ENCODE peak calls at places on chromosomes 4 and X, in six cellular contexts. One of them, this sample, is unnamed.
A peak's percentile ranks its signal among the peaks of the same experiment; 100 is the strongest.

GRCh38 chrX:135388841-135389240 is 32.9 kb upstream of the SMIM10L2A start:
- DNase-seq in H9: no peak
- DNase-seq in neuronal stem cell: no peak
- DNase-seq in H1: no peak
- DNase-seq in mesenchymal stem cell: no peak
- DNase-seq in IMR-90: no peak
- DNase-seq in this sample: no peak

GRCh38 chrX:135740683-135741149 is 27.3 kb downstream of the CT45A3 start:
- DNase-seq in H9: peak; percentile 39
- DNase-seq in neuronal stem cell: no peak
- DNase-seq in H1: peak; percentile 37
- DNase-seq in mesenchymal stem cell: no peak
- DNase-seq in IMR-90: no peak
- DNase-seq in this sample: peak; percentile 20

GRCh38 chr4:88599298-88599697 is 7.0 kb downstream of the HERC3 start:
- DNase-seq in H9: no peak
- DNase-seq in neuronal stem cell: no peak
- DNase-seq in H1: no peak
- DNase-seq in mesenchymal stem cell: peak; percentile 65
- DNase-seq in IMR-90: peak; percentile 74
- DNase-seq in this sample: no peak

GRCh38 chr4:8403173-8403753 is 37.3 kb downstream of the ACOX3 start:
- DNase-seq in H9: peak; percentile 77
- DNase-seq in neuronal stem cell: peak; percentile 66
- DNase-seq in H1: peak; percentile 93
- DNase-seq in mesenchymal stem cell: peak; percentile 78
- DNase-seq in IMR-90: peak; percentile 77
- DNase-seq in this sample: peak; percentile 89

GRCh38 chrX:63754141-63754859 is 30.7 kb downstream of the ARHGEF9 start:
- DNase-seq in H9: peak; percentile 22
- DNase-seq in neuronal stem cell: no peak
- DNase-seq in H1: no peak
- DNase-seq in mesenchymal stem cell: peak; percentile 63
- DNase-seq in IMR-90: peak; percentile 15
- DNase-seq in this sample: peak; percentile 43

GRCh38 chr4:2141762-2142520 is 82.8 kb downstream of the NAT8L start:
- DNase-seq in H9: peak; percentile 57
- DNase-seq in neuronal stem cell: no peak
- DNase-seq in H1: no peak
- DNase-seq in mesenchymal stem cell: no peak
- DNase-seq in IMR-90: no peak
- DNase-seq in this sample: no peak

GRCh38 chrX:119690921-119691716 is 1.8 kb downstream of the SEPTIN6 start:
- DNase-seq in H9: no peak
- DNase-seq in neuronal stem cell: no peak
- DNase-seq in H1: no peak
- DNase-seq in mesenchymal stem cell: peak; percentile 90
- DNase-seq in IMR-90: peak; percentile 51
- DNase-seq in this sample: peak; percentile 52

GRCh38 chrX:96314974-96315373 is 369.7 kb upstream of the DIAPH2 start:
- DNase-seq in H9: no peak
- DNase-seq in neuronal stem cell: no peak
- DNase-seq in H1: no peak
- DNase-seq in mesenchymal stem cell: peak; percentile 24
- DNase-seq in IMR-90: peak; percentile 62
- DNase-seq in this sample: no peak

GRCh38 chr4:153593166-153593565 is 90.9 kb upstream of the TLR2 start:
- DNase-seq in H9: no peak
- DNase-seq in neuronal stem cell: no peak
- DNase-seq in H1: no peak
- DNase-seq in mesenchymal stem cell: no peak
- DNase-seq in IMR-90: no peak
- DNase-seq in this sample: no peak

GRCh38 chr4:23291139-23291538 is 598.4 kb downstream of the GBA3 start:
- DNase-seq in H9: no peak
- DNase-seq in neuronal stem cell: no peak
- DNase-seq in H1: no peak
- DNase-seq in mesenchymal stem cell: no peak
- DNase-seq in IMR-90: no peak
- DNase-seq in this sample: no peak

GRCh38 chr4:1644906-1645657 is 39.0 kb downstream of the FAM53A start:
- DNase-seq in H9: no peak
- DNase-seq in neuronal stem cell: peak; percentile 20
- DNase-seq in H1: no peak
- DNase-seq in mesenchymal stem cell: peak; percentile 1
- DNase-seq in IMR-90: no peak
- DNase-seq in this sample: no peak

DNA sequence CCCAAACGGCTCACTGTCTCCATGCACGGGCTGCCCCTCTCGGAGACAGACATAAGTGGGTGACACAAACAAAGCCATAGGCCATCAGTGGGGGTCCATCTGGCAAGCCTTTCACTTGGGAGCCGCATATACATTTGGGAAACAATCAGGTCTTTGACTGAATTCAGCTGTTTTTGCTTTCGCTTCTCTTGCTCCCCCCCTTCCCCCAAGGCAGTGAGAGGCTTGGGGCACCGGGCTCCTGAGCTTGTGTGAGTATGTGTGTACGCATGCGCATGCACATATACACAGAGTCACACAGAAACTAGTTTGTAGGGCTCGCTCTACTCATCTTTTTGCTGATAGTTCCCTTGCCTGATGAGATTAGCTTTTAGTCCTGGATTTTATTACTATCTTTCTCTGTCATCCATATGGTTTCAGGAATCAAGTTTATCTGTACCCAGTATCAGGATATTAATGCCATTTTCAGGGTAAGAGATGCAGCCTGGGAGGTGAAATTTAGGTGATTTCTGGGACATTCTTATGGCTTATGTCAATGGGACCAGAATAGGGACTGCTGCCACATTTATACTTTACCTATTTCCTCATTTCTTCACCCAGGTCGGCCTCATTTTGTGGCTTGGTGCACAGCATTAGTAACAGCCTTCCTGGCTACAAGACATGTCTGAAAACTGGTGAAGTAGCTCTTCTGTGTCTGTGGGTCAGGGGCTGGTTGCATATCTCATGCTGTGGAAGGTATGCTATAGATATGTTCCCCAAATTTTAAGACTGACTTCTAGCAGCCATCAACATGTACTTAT is 284.6 kb downstream of the AFF2 start:
- DNase-seq in H9: no peak
- DNase-seq in neuronal stem cell: no peak
- DNase-seq in H1: no peak
- DNase-seq in mesenchymal stem cell: no peak
- DNase-seq in IMR-90: no peak
- DNase-seq in this sample: no peak
- H2AFZ ChIP-seq in H9: no peak overlapping the region
- H2AFZ ChIP-seq in neuronal stem cell: no peak overlapping the region
- H2AFZ ChIP-seq in H1: no peak overlapping the region
- H2AFZ ChIP-seq in mesenchymal stem cell: no peak overlapping the region
- H2AFZ ChIP-seq in IMR-90: no peak overlapping the region
- H2AFZ ChIP-seq in this sample: no peak overlapping the region

GRCh38 chr4:18686338-18687039 is 664.9 kb upstream of the LCORL start:
- DNase-seq in H9: no peak
- DNase-seq in neuronal stem cell: no peak
- DNase-seq in H1: no peak
- DNase-seq in mesenchymal stem cell: no peak
- DNase-seq in IMR-90: no peak
- DNase-seq in this sample: no peak

GRCh38 chr4:18689308-18689915 is 667.9 kb upstream of the LCORL start:
- DNase-seq in H9: peak; percentile 46
- DNase-seq in neuronal stem cell: peak; percentile 67
- DNase-seq in H1: peak; percentile 82
- DNase-seq in mesenchymal stem cell: peak; percentile 69
- DNase-seq in IMR-90: peak; percentile 66
- DNase-seq in this sample: peak; percentile 90

GRCh38 chr4:18695733-18696527 is 674.4 kb upstream of the LCORL start:
- DNase-seq in H9: peak; percentile 45
- DNase-seq in neuronal stem cell: no peak
- DNase-seq in H1: no peak
- DNase-seq in mesenchymal stem cell: no peak
- DNase-seq in IMR-90: no peak
- DNase-seq in this sample: no peak

GRCh38 chr4:18691431-18692200 is 670.1 kb upstream of the LCORL start:
- DNase-seq in H9: peak; percentile 91
- DNase-seq in neuronal stem cell: no peak
- DNase-seq in H1: peak; percentile 63
- DNase-seq in mesenchymal stem cell: peak; percentile 2
- DNase-seq in IMR-90: no peak
- DNase-seq in this sample: peak; percentile 16
- H4K91ac ChIP-seq in H9: no peak overlapping the region
- H4K91ac ChIP-seq in neuronal stem cell: no peak overlapping the region
- H4K91ac ChIP-seq in H1: peak overlapping the region; percentile 99
- H4K91ac ChIP-seq in mesenchymal stem cell: no peak overlapping the region
- H4K91ac ChIP-seq in IMR-90: no peak overlapping the region
- H4K91ac ChIP-seq in this sample: no peak overlapping the region

GRCh38 chr4:155722816-155723499 is 35.9 kb upstream of the GUCY1B1 start:
- DNase-seq in H9: no peak
- DNase-seq in neuronal stem cell: no peak
- DNase-seq in H1: no peak
- DNase-seq in mesenchymal stem cell: peak; percentile 51
- DNase-seq in IMR-90: peak; percentile 77
- DNase-seq in this sample: no peak
- H2AFZ ChIP-seq in H9: no peak overlapping the region
- H2AFZ ChIP-seq in neuronal stem cell: no peak overlapping the region
- H2AFZ ChIP-seq in H1: no peak overlapping the region
- H2AFZ ChIP-seq in mesenchymal stem cell: no peak overlapping the region
- H2AFZ ChIP-seq in IMR-90: no peak overlapping the region
- H2AFZ ChIP-seq in this sample: no peak overlapping the region

GRCh38 chr4:6423575-6423974 is 48.8 kb downstream of the PPP2R2C start:
- DNase-seq in H9: no peak
- DNase-seq in neuronal stem cell: no peak
- DNase-seq in H1: no peak
- DNase-seq in mesenchymal stem cell: no peak
- DNase-seq in IMR-90: no peak
- DNase-seq in this sample: no peak
- H4K91ac ChIP-seq in H9: no peak overlapping the region
- H4K91ac ChIP-seq in neuronal stem cell: no peak overlapping the region
- H4K91ac ChIP-seq in H1: no peak overlapping the region
- H4K91ac ChIP-seq in mesenchymal stem cell: no peak overlapping the region
- H4K91ac ChIP-seq in IMR-90: no peak overlapping the region
- H4K91ac ChIP-seq in this sample: no peak overlapping the region

GRCh38 chr4:182141046-182141445 is 102.2 kb upstream of the TENM3 start:
- DNase-seq in H9: peak; percentile 43
- DNase-seq in neuronal stem cell: peak; percentile 21
- DNase-seq in H1: peak; percentile 62
- DNase-seq in mesenchymal stem cell: no peak
- DNase-seq in IMR-90: no peak
- DNase-seq in this sample: peak; percentile 17
- H2AFZ ChIP-seq in H9: no peak overlapping the region
- H2AFZ ChIP-seq in neuronal stem cell: no peak overlapping the region
- H2AFZ ChIP-seq in H1: no peak overlapping the region
- H2AFZ ChIP-seq in mesenchymal stem cell: no peak overlapping the region
- H2AFZ ChIP-seq in IMR-90: peak overlapping the region; percentile 52
- H2AFZ ChIP-seq in this sample: no peak overlapping the region

GRCh38 chr4:71526626-71527406 is 188.0 kb downstream of the SLC4A4 start:
- DNase-seq in H9: no peak
- DNase-seq in neuronal stem cell: peak; percentile 21
- DNase-seq in H1: no peak
- DNase-seq in mesenchymal stem cell: no peak
- DNase-seq in IMR-90: no peak
- DNase-seq in this sample: no peak
- H4K91ac ChIP-seq in H9: no peak overlapping the region
- H4K91ac ChIP-seq in neuronal stem cell: no peak overlapping the region
- H4K91ac ChIP-seq in H1: no peak overlapping the region
- H4K91ac ChIP-seq in mesenchymal stem cell: no peak overlapping the region
- H4K91ac ChIP-seq in IMR-90: no peak overlapping the region
- H4K91ac ChIP-seq in this sample: no peak overlapping the region